ENCODE peak calls at places on chromosomes 7 and 10, in seven cellular contexts. One of them, this sample, is unnamed. For H3K4me1, the result is how much of the 10 kb centered on the place peaks cover.

GRCh38 chr7:128197989-128198580 is 43.0 kb upstream of the LEP start:
- DNase-seq in body of pancreas: no peak
- DNase-seq in IMR-90: no peak
- DNase-seq in HCT116: no peak
- DNase-seq in heart left ventricle: no peak
- DNase-seq in sigmoid colon: no peak
- DNase-seq in stomach: no peak
- DNase-seq in this sample: no peak

GRCh38 chr7:100789055-100789454 is 38.3 kb downstream of the EPHB4 start:
- DNase-seq in HCT116: no peak
- DNase-seq in heart left ventricle: no peak
- DNase-seq in stomach: no peak
- DNase-seq in IMR-90: no peak
- DNase-seq in body of pancreas: no peak
- DNase-seq in sigmoid colon: no peak
- DNase-seq in this sample: no peak

GRCh38 chr7:18426564-18427226 is 68.9 kb upstream of the HDAC9 start:
- DNase-seq in body of pancreas: no peak
- DNase-seq in IMR-90: peak
- DNase-seq in sigmoid colon: no peak
- DNase-seq in heart left ventricle: no peak
- DNase-seq in HCT116: no peak
- DNase-seq in stomach: no peak
- DNase-seq in this sample: no peak

GRCh38 chr7:100372256-100372655 is 1.0 kb upstream of the PILRA start:
- DNase-seq in stomach: no peak
- DNase-seq in IMR-90: peak
- DNase-seq in body of pancreas: no peak
- DNase-seq in heart left ventricle: peak
- DNase-seq in HCT116: no peak
- DNase-seq in sigmoid colon: no peak
- DNase-seq in this sample: no peak

GRCh38 chr10:122141821-122142651 is 129.1 kb upstream of the BTBD16 start:
- DNase-seq in HCT116: no peak
- DNase-seq in IMR-90: peak
- DNase-seq in stomach: no peak
- DNase-seq in sigmoid colon: no peak
- DNase-seq in body of pancreas: no peak
- DNase-seq in heart left ventricle: peak
- DNase-seq in this sample: no peak

GRCh38 chr7:113606325-113606724 is 312.5 kb downstream of the PPP1R3A start:
- DNase-seq in HCT116: no peak
- DNase-seq in body of pancreas: no peak
- DNase-seq in heart left ventricle: no peak
- DNase-seq in stomach: no peak
- DNase-seq in sigmoid colon: no peak
- DNase-seq in IMR-90: no peak
- DNase-seq in this sample: no peak

GRCh38 chr10:75648186-75648761 is 216.8 kb downstream of the LRMDA start:
- DNase-seq in stomach: no peak
- DNase-seq in heart left ventricle: no peak
- DNase-seq in HCT116: no peak
- DNase-seq in sigmoid colon: no peak
- DNase-seq in IMR-90: no peak
- DNase-seq in body of pancreas: no peak
- DNase-seq in this sample: no peak

GRCh38 chr7:43458330-43458729 is 124.6 kb upstream of the STK17A start:
- DNase-seq in sigmoid colon: no peak
- DNase-seq in HCT116: no peak
- DNase-seq in IMR-90: no peak
- DNase-seq in heart left ventricle: no peak
- DNase-seq in stomach: no peak
- DNase-seq in body of pancreas: no peak
- DNase-seq in this sample: no peak

GRCh38 chr10:91665842-91666241 is 33.0 kb upstream of the PPP1R3C start:
- DNase-seq in stomach: no peak
- DNase-seq in body of pancreas: no peak
- DNase-seq in heart left ventricle: no peak
- DNase-seq in HCT116: no peak
- DNase-seq in IMR-90: peak
- DNase-seq in sigmoid colon: no peak
- DNase-seq in this sample: no peak

GRCh38 chr7:1884583-1885350 is 214.7 kb downstream of the ELFN1 start:
- DNase-seq in stomach: no peak
- DNase-seq in body of pancreas: no peak
- DNase-seq in IMR-90: peak
- DNase-seq in heart left ventricle: peak
- DNase-seq in HCT116: no peak
- DNase-seq in sigmoid colon: no peak
- DNase-seq in this sample: no peak

GRCh38 chr7:77727936-77728701 is 31.9 kb downstream of the RSBN1L start:
- DNase-seq in IMR-90: peak
- DNase-seq in sigmoid colon: no peak
- DNase-seq in heart left ventricle: no peak
- DNase-seq in stomach: no peak
- DNase-seq in HCT116: no peak
- DNase-seq in body of pancreas: no peak
- DNase-seq in this sample: no peak

GRCh38 chr10:93074137-93074596 is 474 bp downstream of the CYP26A1 start:
- DNase-seq in heart left ventricle: no peak
- DNase-seq in body of pancreas: no peak
- DNase-seq in HCT116: no peak
- DNase-seq in stomach: no peak
- DNase-seq in sigmoid colon: no peak
- DNase-seq in IMR-90: no peak
- DNase-seq in this sample: peak

GRCh38 chr10:114477285-114477684 is 73.0 kb upstream of the AFAP1L2 start:
- DNase-seq in heart left ventricle: no peak
- DNase-seq in HCT116: no peak
- DNase-seq in stomach: no peak
- DNase-seq in sigmoid colon: peak
- DNase-seq in body of pancreas: no peak
- DNase-seq in IMR-90: no peak
- DNase-seq in this sample: no peak

GRCh38 chr7:66952343-66953043 is 31.5 kb downstream of the TMEM248 start:
- DNase-seq in body of pancreas: no peak
- DNase-seq in heart left ventricle: no peak
- DNase-seq in IMR-90: peak
- DNase-seq in HCT116: peak
- DNase-seq in stomach: no peak
- DNase-seq in sigmoid colon: no peak
- DNase-seq in this sample: no peak

GRCh38 chr10:86867149-86867548 is 90.3 kb downstream of the MMRN2 start:
- DNase-seq in HCT116: no peak
- DNase-seq in body of pancreas: no peak
- DNase-seq in sigmoid colon: no peak
- DNase-seq in IMR-90: no peak
- DNase-seq in stomach: no peak
- DNase-seq in heart left ventricle: no peak
- DNase-seq in this sample: no peak

GRCh38 chr7:159022238-159022993 is 122.3 kb downstream of the VIPR2 start:
- DNase-seq in stomach: no peak
- DNase-seq in HCT116: no peak
- DNase-seq in IMR-90: no peak
- DNase-seq in sigmoid colon: peak
- DNase-seq in heart left ventricle: no peak
- DNase-seq in body of pancreas: no peak
- DNase-seq in this sample: no peak

GRCh38 chr10:95178797-95179196 is 15.2 kb upstream of the ACSM6 start:
- DNase-seq in heart left ventricle: no peak
- DNase-seq in sigmoid colon: no peak
- DNase-seq in HCT116: no peak
- DNase-seq in body of pancreas: no peak
- DNase-seq in IMR-90: no peak
- DNase-seq in stomach: no peak
- DNase-seq in this sample: no peak

GRCh38 chr7:155603190-155603857 is 41.1 kb upstream of the RBM33 start:
- DNase-seq in sigmoid colon: no peak
- DNase-seq in body of pancreas: no peak
- DNase-seq in IMR-90: no peak
- DNase-seq in stomach: no peak
- DNase-seq in heart left ventricle: no peak
- DNase-seq in HCT116: no peak
- DNase-seq in this sample: no peak

GRCh38 chr10:5600908-5601307 is 65.5 kb downstream of the ASB13 start:
- DNase-seq in stomach: no peak
- DNase-seq in heart left ventricle: no peak
- DNase-seq in HCT116: no peak
- DNase-seq in body of pancreas: no peak
- DNase-seq in IMR-90: no peak
- DNase-seq in sigmoid colon: no peak
- DNase-seq in this sample: no peak

GRCh38 chr7:118183254-118183585 is 744 bp upstream of the LSM8 start:
- DNase-seq in stomach: no peak
- DNase-seq in IMR-90: no peak
- DNase-seq in HCT116: no peak
- DNase-seq in sigmoid colon: no peak
- DNase-seq in body of pancreas: no peak
- DNase-seq in heart left ventricle: no peak
- DNase-seq in this sample: no peak

GRCh38 chr10:7608001-7608400 is 58.8 kb downstream of the ITIH5 start:
- DNase-seq in HCT116: no peak
- DNase-seq in IMR-90: no peak
- DNase-seq in body of pancreas: no peak
- DNase-seq in sigmoid colon: no peak
- DNase-seq in stomach: no peak
- DNase-seq in heart left ventricle: no peak
- DNase-seq in this sample: no peak

GRCh38 chr10:7606977-7607404 is 59.8 kb downstream of the ITIH5 start:
- DNase-seq in IMR-90: no peak
- DNase-seq in sigmoid colon: no peak
- DNase-seq in HCT116: no peak
- DNase-seq in stomach: no peak
- DNase-seq in body of pancreas: no peak
- DNase-seq in heart left ventricle: no peak
- DNase-seq in this sample: no peak

GRCh38 chr10:7610017-7610416 is 56.7 kb downstream of the ITIH5 start:
- DNase-seq in heart left ventricle: no peak
- DNase-seq in IMR-90: no peak
- DNase-seq in body of pancreas: no peak
- DNase-seq in stomach: no peak
- DNase-seq in HCT116: no peak
- DNase-seq in sigmoid colon: no peak
- DNase-seq in this sample: no peak

GRCh38 chr10:7601023-7601656 is 65.6 kb downstream of the ITIH5 start:
- DNase-seq in sigmoid colon: no peak
- DNase-seq in stomach: no peak
- DNase-seq in HCT116: no peak
- DNase-seq in body of pancreas: no peak
- DNase-seq in IMR-90: no peak
- DNase-seq in heart left ventricle: no peak
- DNase-seq in this sample: no peak

GRCh38 chr10:7605565-7606295 is 61.0 kb downstream of the ITIH5 start:
- DNase-seq in body of pancreas: no peak
- DNase-seq in sigmoid colon: no peak
- DNase-seq in IMR-90: peak
- DNase-seq in stomach: no peak
- DNase-seq in HCT116: no peak
- DNase-seq in heart left ventricle: no peak
- DNase-seq in this sample: no peak
- TF ChIP-seq POLR2A in body of pancreas: no peak
- TF ChIP-seq POLR2A in sigmoid colon: no peak
- TF ChIP-seq POLR2A in IMR-90: no peak
- TF ChIP-seq POLR2A in stomach: no peak
- TF ChIP-seq POLR2A in HCT116: no peak
- TF ChIP-seq POLR2A in heart left ventricle: no peak
- TF ChIP-seq POLR2A in this sample: no peak

DNA sequence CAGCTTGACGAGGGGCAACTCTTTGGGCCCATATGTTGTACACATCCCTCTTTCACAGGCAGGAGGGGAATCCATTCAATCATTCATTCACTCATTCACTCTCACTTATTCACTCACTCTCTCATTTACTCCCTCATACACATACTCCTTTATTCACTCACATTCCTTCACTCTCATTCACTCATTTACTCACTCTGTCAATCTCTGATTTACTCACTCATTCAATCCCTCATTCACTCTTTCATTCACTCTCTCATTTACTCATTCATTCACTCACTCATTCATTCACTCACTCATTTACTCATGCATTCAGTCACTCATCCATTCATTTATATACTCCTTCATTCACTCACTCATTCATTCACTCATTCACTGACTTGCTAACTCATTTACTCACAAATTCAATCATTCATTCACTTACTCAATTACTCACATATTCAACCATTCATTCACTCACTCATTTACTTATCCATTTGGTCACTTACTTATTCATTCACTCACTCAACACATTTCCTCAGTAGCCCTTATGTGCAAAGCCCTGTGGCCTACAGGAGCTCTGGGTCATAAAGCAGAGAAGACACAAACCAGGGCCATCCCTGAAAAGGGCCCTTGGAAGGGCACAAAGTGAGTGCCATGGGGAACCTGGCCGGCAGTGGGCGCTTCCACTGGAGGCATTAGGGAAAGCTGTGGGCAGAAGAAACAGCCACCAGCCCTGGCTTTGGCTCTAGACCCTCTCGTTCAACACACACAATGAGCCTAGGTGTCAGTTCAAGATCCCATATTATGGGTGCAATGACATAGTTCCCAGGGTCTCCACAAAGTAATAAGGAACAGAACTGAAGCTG is 26.0 kb downstream of the HIP1 start:
- DNase-seq in sigmoid colon: no peak
- DNase-seq in body of pancreas: no peak
- DNase-seq in stomach: no peak
- DNase-seq in IMR-90: no peak
- DNase-seq in heart left ventricle: no peak
- DNase-seq in HCT116: no peak
- DNase-seq in this sample: no peak
- H3K27ac ChIP-seq in sigmoid colon: peak
- H3K27ac ChIP-seq in body of pancreas: no peak
- H3K27ac ChIP-seq in stomach: no peak
- H3K27ac ChIP-seq in IMR-90: peak
- H3K27ac ChIP-seq in heart left ventricle: peak
- H3K27ac ChIP-seq in HCT116: no peak
- H3K27ac ChIP-seq in this sample: no peak

GRCh38 chr10:79242620-79243152 is 104.6 kb upstream of the PPIF start:
- DNase-seq in sigmoid colon: peak
- DNase-seq in body of pancreas: peak
- DNase-seq in heart left ventricle: peak
- DNase-seq in HCT116: no peak
- DNase-seq in stomach: peak
- DNase-seq in IMR-90: peak
- DNase-seq in this sample: no peak
- H3K4me1 ChIP-seq in sigmoid colon: under half
- H3K4me1 ChIP-seq in body of pancreas: half or more
- H3K4me1 ChIP-seq in heart left ventricle: half or more
- H3K4me1 ChIP-seq in HCT116: under half
- H3K4me1 ChIP-seq in stomach: half or more
- H3K4me1 ChIP-seq in IMR-90: half or more
- H3K4me1 ChIP-seq in this sample: under half

DNA sequence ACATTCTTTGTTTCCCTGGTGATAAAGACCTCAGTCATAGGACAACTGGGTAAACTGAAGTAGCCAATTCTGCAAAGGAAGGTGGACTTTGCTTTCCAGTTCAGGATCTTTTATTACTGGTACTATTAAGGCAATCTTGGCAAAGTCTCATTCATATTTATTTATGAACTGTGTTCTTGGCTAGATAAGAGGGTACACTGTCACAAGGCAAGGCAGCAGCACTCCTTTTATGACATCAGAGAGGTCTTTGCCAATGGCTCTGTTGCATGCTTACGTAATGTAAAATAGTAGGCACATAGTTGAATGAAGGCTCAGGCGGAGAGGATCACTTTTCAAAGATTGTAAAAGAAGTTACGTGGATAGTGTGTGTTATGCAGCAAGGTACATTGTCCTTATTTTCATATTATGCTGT is 63.7 kb upstream of the PDK4 start:
- DNase-seq in stomach: no peak
- DNase-seq in IMR-90: no peak
- DNase-seq in body of pancreas: peak
- DNase-seq in sigmoid colon: no peak
- DNase-seq in HCT116: no peak
- DNase-seq in heart left ventricle: peak
- DNase-seq in this sample: peak
- TF ChIP-seq POLR2A in stomach: no peak
- TF ChIP-seq POLR2A in IMR-90: no peak
- TF ChIP-seq POLR2A in body of pancreas: no peak
- TF ChIP-seq POLR2A in sigmoid colon: no peak
- TF ChIP-seq POLR2A in HCT116: no peak
- TF ChIP-seq POLR2A in heart left ventricle: no peak
- TF ChIP-seq POLR2A in this sample: no peak